ENCODE peak calls at places on chromosome 15, in nine cellular contexts. X is heart right ventricle, J is kidney, E is stomach, H is SK-N-SH, A is AG10803, N is A549, B is GM12864, L is HepG2. S is an unnamed sample.

GRCh38 chr15:62124176-62124952 is 40.7 kb downstream of the C2CD4B start:
- DNase-seq in X (no peak), J (no peak), E (no peak), H (no peak), A (no peak), N (no peak), B (no peak), L (peak), S (no peak)

GRCh38 chr15:63256433-63256884 is 20.9 kb upstream of the APH1B start:
- DNase-seq in X (no peak), J (no peak), E (no peak), H (no peak), A (peak), N (peak), B (no peak), L (peak), S (peak)

GRCh38 chr15:78076231-78077052 is 1.1 kb downstream of the TBC1D2B start:
- DNase-seq in X (no peak), J (no peak), E (no peak), H (peak), A (peak), N (no peak), B (no peak), L (no peak), S (no peak)

GRCh38 chr15:68262514-68263356 is 14.8 kb upstream of the FEM1B start:
- DNase-seq in X (no peak), J (no peak), E (no peak), H (no peak), A (no peak), N (no peak), B (no peak), L (no peak), S (no peak)

GRCh38 chr15:61545763-61546162 is 316.7 kb upstream of the RORA start:
- DNase-seq in X (no peak), J (no peak), E (no peak), H (no peak), A (no peak), N (no peak), B (no peak), L (no peak), S (no peak)

GRCh38 chr15:38896652-38897051 is 332.0 kb upstream of the RASGRP1 start:
- DNase-seq in X (no peak), J (no peak), E (no peak), H (no peak), A (peak), N (no peak), B (no peak), L (no peak), S (no peak)

GRCh38 chr15:94924057-94924456 is 692.7 kb downstream of the MCTP2 start:
- DNase-seq in X (no peak), J (no peak), E (no peak), H (no peak), A (no peak), N (no peak), B (no peak), L (no peak), S (no peak)

GRCh38 chr15:79179108-79179561 is 88.6 kb upstream of the RASGRF1 start:
- DNase-seq in X (no peak), J (no peak), E (no peak), H (no peak), A (no peak), N (peak), B (no peak), L (peak), S (peak)

GRCh38 chr15:63043391-63044076 is 987 bp downstream of the TPM1 start:
- DNase-seq in X (peak), J (peak), E (no peak), H (peak), A (no peak), N (no peak), B (no peak), L (no peak), S (no peak)

GRCh38 chr15:65382146-65382491 is 4.3 kb upstream of the IGDCC3 start:
- DNase-seq in X (no peak), J (no peak), E (no peak), H (no peak), A (no peak), N (no peak), B (no peak), L (no peak), S (no peak)

GRCh38 chr15:78265137-78265460 is 737 bp downstream of the DNAJA4 start:
- DNase-seq in X (no peak), J (peak), E (no peak), H (no peak), A (no peak), N (no peak), B (no peak), L (no peak), S (no peak)

GRCh38 chr15:93093765-93094164 is 4.8 kb upstream of the RGMA start:
- DNase-seq in X (no peak), J (no peak), E (no peak), H (no peak), A (no peak), N (no peak), B (no peak), L (no peak), S (no peak)

GRCh38 chr15:88938802-88939485 is 25.8 kb upstream of the MFGE8 start:
- DNase-seq in X (no peak), J (no peak), E (no peak), H (no peak), A (no peak), N (no peak), B (no peak), L (no peak), S (no peak)

GRCh38 chr15:80480171-80480811 is 76.1 kb downstream of the ARNT2 start:
- DNase-seq in X (no peak), J (no peak), E (no peak), H (no peak), A (peak), N (no peak), B (no peak), L (peak), S (peak)

GRCh38 chr15:60777558-60777957 is 298.6 kb upstream of the ICE2 start:
- DNase-seq in X (no peak), J (no peak), E (no peak), H (no peak), A (no peak), N (no peak), B (no peak), L (no peak), S (no peak)

GRCh38 chr15:58856090-58856489 is 77.4 kb downstream of the SLTM start:
- DNase-seq in X (no peak), J (no peak), E (no peak), H (no peak), A (peak), N (no peak), B (no peak), L (no peak), S (peak)

GRCh38 chr15:85499498-85499897 is 119.1 kb downstream of the AKAP13 start:
- DNase-seq in X (no peak), J (no peak), E (no peak), H (no peak), A (no peak), N (no peak), B (no peak), L (no peak), S (no peak)

GRCh38 chr15:71725215-71725955 is 85.0 kb upstream of the NR2E3 start:
- DNase-seq in X (no peak), J (no peak), E (no peak), H (no peak), A (peak), N (no peak), B (no peak), L (no peak), S (peak)

GRCh38 chr15:50562735-50563640 is 16.5 kb upstream of the USP50 start:
- DNase-seq in X (no peak), J (no peak), E (no peak), H (no peak), A (peak), N (no peak), B (no peak), L (no peak), S (peak)

GRCh38 chr15:34241376-34242350 is 16.8 kb downstream of the EMC4 start:
- DNase-seq in X (no peak), J (no peak), E (no peak), H (peak), A (peak), N (peak), B (peak), L (peak), S (peak)

GRCh38 chr15:90580541-90580940 is 50.8 kb downstream of the CRTC3 start:
- DNase-seq in X (no peak), J (no peak), E (no peak), H (no peak), A (no peak), N (no peak), B (no peak), L (no peak), S (no peak)

GRCh38 chr15:90582553-90582952 is 52.8 kb downstream of the CRTC3 start:
- DNase-seq in X (no peak), J (no peak), E (no peak), H (no peak), A (peak), N (no peak), B (no peak), L (no peak), S (no peak)

GRCh38 chr15:90580086-90580485 is 50.4 kb downstream of the CRTC3 start:
- DNase-seq in X (no peak), J (no peak), E (no peak), H (no peak), A (no peak), N (no peak), B (no peak), L (no peak), S (no peak)

GRCh38 chr15:90581771-90582471 is 52.2 kb downstream of the CRTC3 start:
- DNase-seq in X (no peak), J (no peak), E (no peak), H (no peak), A (no peak), N (no peak), B (no peak), L (no peak), S (no peak)

DNA sequence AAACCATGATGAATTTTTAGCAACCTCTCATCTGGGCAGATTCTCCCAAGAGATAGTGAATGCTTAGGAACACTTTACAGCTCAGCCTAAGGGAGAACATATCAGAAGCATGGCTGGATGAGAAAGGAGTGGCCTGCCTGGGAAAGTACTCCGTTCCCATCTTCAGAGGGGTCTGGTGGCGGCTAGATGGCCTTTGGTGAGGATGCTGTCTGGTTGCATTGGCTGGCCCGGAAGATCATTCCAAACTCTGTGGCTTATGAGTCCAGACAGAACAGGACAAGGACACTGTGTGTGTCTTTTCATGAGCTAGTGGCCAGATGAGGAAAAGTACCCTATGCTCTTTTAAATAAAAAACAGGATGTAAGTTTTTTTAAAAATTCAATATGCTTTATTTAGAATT is 51.2 kb downstream of the CRTC3 start:
- DNase-seq in X (no peak), J (no peak), E (no peak), H (no peak), A (no peak), N (no peak), B (no peak), L (no peak), S (no peak)
- H3K4me3 ChIP-seq in X (no peak), J (no peak), E (no peak), H (no peak), A (no peak), N (no peak), B (no peak), L (no peak), S (no peak)

GRCh38 chr15:83014205-83014653 is 2.8 kb upstream of the C15orf40 start:
- DNase-seq in X (no peak), J (no peak), E (no peak), H (no peak), A (no peak), N (no peak), B (no peak), L (no peak), S (no peak)

GRCh38 chr15:83010709-83011270 is 649 bp downstream of the C15orf40 start:
- DNase-seq in X (peak), J (peak), E (peak), H (peak), A (peak), N (peak), B (peak), L (peak), S (peak)

GRCh38 chr15:83012038-83012490 is 625 bp upstream of the C15orf40 start:
- DNase-seq in X (no peak), J (no peak), E (no peak), H (no peak), A (peak), N (no peak), B (no peak), L (no peak), S (peak)

GRCh38 chr15:83015361-83015760 is 3.9 kb upstream of the C15orf40 start:
- DNase-seq in X (no peak), J (no peak), E (no peak), H (no peak), A (no peak), N (no peak), B (no peak), L (no peak), S (no peak)

GRCh38 chr15:83011271-83012037 is at the start of gene C15orf40:
- DNase-seq in X (peak), J (peak), E (peak), H (peak), A (peak), N (peak), B (peak), L (peak), S (peak)
- TF ChIP-seq CTCF in X (peak), J (peak), E (peak), H (peak), A (peak), N (peak), B (peak), L (peak), S (peak)

GRCh38 chr15:99487337-99487730 is 78.5 kb upstream of the MEF2A start:
- DNase-seq in X (no peak), J (no peak), E (no peak), H (no peak), A (no peak), N (no peak), B (no peak), L (no peak), S (no peak)
- H3K4me3 ChIP-seq in X (no peak), J (no peak), E (no peak), H (no peak), A (peak), N (peak), B (no peak), L (peak), S (no peak)

DNA sequence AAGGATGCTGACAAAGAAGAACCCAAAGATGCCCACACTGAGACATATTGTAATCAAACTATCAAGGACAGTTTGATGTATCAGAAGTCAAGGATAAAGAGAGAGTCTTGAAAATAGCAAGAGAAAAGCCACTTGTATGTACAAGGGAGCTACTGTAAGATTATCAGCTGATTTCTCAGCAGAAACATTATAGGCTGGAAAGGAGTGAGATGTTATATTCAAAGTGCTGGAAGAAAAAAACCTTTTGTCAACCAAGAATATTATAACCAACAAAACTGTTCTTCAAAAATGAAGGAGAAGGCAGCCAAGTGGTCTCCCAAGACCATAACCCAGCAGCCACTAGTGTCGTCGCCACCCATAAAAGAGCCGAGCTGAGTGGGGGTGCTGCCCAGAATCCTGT is 93.2 kb downstream of the KLF13 start:
- DNase-seq in X (no peak), J (no peak), E (no peak), H (no peak), A (no peak), N (no peak), B (no peak), L (no peak), S (no peak)
- TF ChIP-seq CTCF in X (no peak), J (no peak), E (no peak), H (no peak), A (no peak), N (no peak), B (no peak), L (no peak), S (no peak)

GRCh38 chr15:67253103-67253502 is 1.4 kb downstream of the AAGAB start:
- DNase-seq in X (no peak), J (no peak), E (no peak), H (no peak), A (no peak), N (no peak), B (no peak), L (no peak), S (no peak)
- H3K4me3 ChIP-seq in X (no peak), J (peak), E (peak), H (peak), A (peak), N (peak), B (peak), L (no peak), S (peak)

GRCh38 chr15:51936119-51936478 is 35.5 kb downstream of the LEO1 start:
- DNase-seq in X (no peak), J (no peak), E (no peak), H (no peak), A (no peak), N (no peak), B (no peak), L (no peak), S (no peak)
- TF ChIP-seq CTCF in X (no peak), J (no peak), E (no peak), H (no peak), A (no peak), N (peak), B (peak), L (peak), S (no peak)